ENCODE peak calls at places on chromosomes 2 and 18, in nine cellular contexts. W is heart left ventricle, P is adrenal gland, V is mammary epithelial cell, H is endodermal cell, E is thyroid gland, O is gastrocnemius medialis, B is aorta, G is fibroblast of lung. I is an unnamed sample.

GRCh38 chr2:158507679-158508078 is 50.9 kb downstream of the PKP4 start:
- DNase-seq in W (no peak), P (no peak), V (no peak), H (no peak), E (no peak), O (no peak), B (no peak), G (no peak), I (no peak)

GRCh38 chr2:37659723-37660122 is 11.7 kb downstream of the CDC42EP3 start:
- DNase-seq in W (no peak), P (no peak), V (no peak), H (no peak), E (no peak), O (no peak), B (no peak), G (no peak), I (no peak)

GRCh38 chr2:191152841-191153240 is 2.0 kb upstream of the STAT4 start:
- DNase-seq in W (no peak), P (no peak), V (peak; percentile 23), H (no peak), E (no peak), O (no peak), B (no peak), G (no peak), I (peak; percentile 55)

GRCh38 chr2:138500592-138501426 is 761 bp upstream of the SPOPL start:
- DNase-seq in W (no peak), P (peak; percentile 33), V (no peak), H (no peak), E (no peak), O (no peak), B (no peak), G (no peak), I (no peak)

GRCh38 chr18:53771664-53772063 is 452.8 kb downstream of the MBD2 start:
- DNase-seq in W (no peak), P (no peak), V (no peak), H (no peak), E (no peak), O (no peak), B (no peak), G (no peak), I (no peak)

GRCh38 chr2:10331033-10331701 is 28.5 kb downstream of the HPCAL1 start:
- DNase-seq in W (peak; percentile 56), P (peak; percentile 50), V (no peak), H (peak; percentile 82), E (peak; percentile 13), O (peak; percentile 57), B (peak; percentile 69), G (peak; percentile 37), I (no peak)

GRCh38 chr2:27370816-27371620 is 602 bp downstream of the SNX17 start:
- DNase-seq in W (peak; percentile 35), P (peak; percentile 49), V (peak; percentile 57), H (peak; percentile 66), E (no peak), O (peak; percentile 28), B (no peak), G (peak; percentile 45), I (peak; percentile 44)

GRCh38 chr2:122138561-122138960 is 383.1 kb downstream of the TSN start:
- DNase-seq in W (no peak), P (no peak), V (no peak), H (peak; percentile 73), E (no peak), O (no peak), B (no peak), G (no peak), I (no peak)

GRCh38 chr18:47701133-47701532 is 229.3 kb downstream of the SMAD2 start:
- DNase-seq in W (no peak), P (no peak), V (no peak), H (no peak), E (no peak), O (no peak), B (no peak), G (no peak), I (no peak)

GRCh38 chr2:7467782-7468447 is 550.7 kb downstream of the RNF144A start:
- DNase-seq in W (no peak), P (no peak), V (no peak), H (no peak), E (no peak), O (no peak), B (no peak), G (no peak), I (no peak)

DNA sequence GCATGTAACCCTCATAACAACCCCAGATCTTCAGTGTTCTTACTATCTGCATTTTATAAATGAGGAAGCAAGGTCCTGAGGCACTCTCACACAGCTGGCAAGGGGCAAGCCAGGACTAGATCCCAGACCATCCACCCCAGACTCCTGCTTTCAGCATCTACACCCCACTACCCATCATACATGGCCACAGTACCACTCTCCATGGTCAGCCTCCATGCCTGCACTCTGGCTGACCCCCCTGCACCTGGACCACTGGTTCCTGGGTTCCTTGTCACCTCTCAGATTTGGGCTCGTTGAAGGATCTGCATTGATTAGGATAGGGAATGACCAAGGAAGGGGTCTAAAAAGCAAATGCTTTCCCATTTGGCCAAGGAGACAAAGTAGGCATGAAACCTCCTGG is 36.0 kb upstream of the TEX51 start:
- DNase-seq in W (no peak), P (no peak), V (no peak), H (no peak), E (no peak), O (no peak), B (no peak), G (no peak), I (no peak)
- H3K27ac ChIP-seq in W (no peak overlapping the region), P (no peak overlapping the region), V (no peak overlapping the region), H (no peak overlapping the region), E (no peak overlapping the region), O (no peak overlapping the region), B (no peak overlapping the region), G (no peak overlapping the region), I (no peak overlapping the region)

GRCh38 chr2:203869610-203870042 is 2.1 kb downstream of the CTLA4 start:
- DNase-seq in W (no peak), P (no peak), V (no peak), H (no peak), E (no peak), O (no peak), B (no peak), G (no peak), I (no peak)

GRCh38 chr2:203871371-203871983 is 3.9 kb downstream of the CTLA4 start:
- DNase-seq in W (no peak), P (no peak), V (no peak), H (no peak), E (no peak), O (no peak), B (no peak), G (no peak), I (no peak)

GRCh38 chr2:203869207-203869606 is 1.6 kb downstream of the CTLA4 start:
- DNase-seq in W (no peak), P (no peak), V (no peak), H (no peak), E (no peak), O (no peak), B (no peak), G (no peak), I (no peak)

GRCh38 chr2:203870481-203870880 is 2.9 kb downstream of the CTLA4 start:
- DNase-seq in W (no peak), P (no peak), V (no peak), H (no peak), E (no peak), O (no peak), B (no peak), G (no peak), I (no peak)

GRCh38 chr2:203870942-203871341 is 3.4 kb downstream of the CTLA4 start:
- DNase-seq in W (no peak), P (no peak), V (no peak), H (no peak), E (no peak), O (no peak), B (no peak), G (no peak), I (no peak)
- H3K27ac ChIP-seq in W (no peak overlapping the region), P (no peak overlapping the region), V (no peak overlapping the region), H (no peak overlapping the region), E (no peak overlapping the region), O (no peak overlapping the region), B (no peak overlapping the region), G (no peak overlapping the region), I (no peak overlapping the region)

DNA sequence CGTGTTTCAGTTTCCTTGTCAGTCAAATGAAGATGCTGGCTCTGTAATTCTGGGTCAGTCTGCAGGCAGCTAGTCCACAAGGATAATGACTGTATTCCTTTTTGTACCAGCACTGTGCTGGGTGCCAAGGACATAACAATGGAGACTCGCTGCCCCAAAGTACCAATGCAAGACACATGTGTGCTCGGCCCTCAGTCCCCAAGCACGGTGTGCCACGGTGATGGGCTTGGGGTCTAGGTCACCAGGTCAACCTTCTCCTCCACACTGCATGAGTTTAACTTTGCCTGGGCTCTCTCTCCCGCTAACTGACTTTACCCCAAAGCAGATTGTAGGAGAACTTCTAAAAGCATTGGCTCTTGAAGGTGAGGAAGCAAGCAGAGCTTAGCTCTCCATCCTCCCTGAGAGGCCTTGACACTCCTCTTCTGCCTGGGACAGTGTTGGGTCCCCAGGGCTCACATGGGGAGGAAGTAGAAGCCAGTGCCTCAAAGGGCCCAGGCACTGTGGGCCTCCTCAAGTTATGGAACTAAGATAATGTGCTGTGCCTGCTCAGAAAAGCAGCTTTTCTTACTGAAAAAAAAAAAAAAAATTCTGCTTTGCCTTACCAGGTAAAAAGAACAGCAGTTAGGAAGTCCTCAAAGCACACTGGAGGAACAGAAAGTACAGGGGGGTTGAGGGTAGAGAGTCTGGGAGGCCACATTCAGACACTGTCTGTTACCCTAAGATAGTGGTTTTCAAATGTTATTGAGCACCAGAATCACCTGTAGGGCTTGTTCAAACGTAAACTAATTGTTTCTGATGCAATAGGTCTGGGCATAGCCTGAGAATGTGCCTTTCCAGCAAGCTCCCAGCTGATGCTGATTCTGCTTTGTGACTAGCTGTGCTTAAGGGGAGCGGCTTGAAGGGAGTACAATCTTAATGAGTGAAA is 276.4 kb upstream of the CXCR4 start:
- DNase-seq in W (no peak), P (no peak), V (no peak), H (no peak), E (no peak), O (no peak), B (no peak), G (no peak), I (no peak)
- H3K27ac ChIP-seq in W (no peak overlapping the region), P (no peak overlapping the region), V (no peak overlapping the region), H (no peak overlapping the region), E (no peak overlapping the region), O (no peak overlapping the region), B (no peak overlapping the region), G (no peak overlapping the region), I (no peak overlapping the region)

DNA sequence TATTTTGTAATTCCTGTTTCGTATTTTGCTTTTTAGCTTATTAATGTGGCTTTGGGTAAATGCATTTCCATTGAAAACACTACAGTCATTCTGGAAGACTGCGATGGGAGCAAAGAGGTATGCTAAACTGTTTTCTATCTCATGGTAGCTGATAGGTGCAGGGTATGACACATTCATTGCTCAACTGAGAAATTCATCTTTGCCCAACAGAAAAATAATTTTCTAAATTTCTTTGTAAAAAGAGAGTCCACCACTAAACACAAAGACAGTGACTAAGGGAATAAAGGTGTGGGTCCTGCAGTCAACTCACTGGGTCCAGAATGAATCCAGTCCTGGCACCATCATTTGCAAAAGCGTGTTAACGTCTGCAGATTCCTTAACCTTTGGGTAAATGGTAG is 19.9 kb downstream of the ERMN start:
- DNase-seq in W (no peak), P (no peak), V (no peak), H (no peak), E (no peak), O (no peak), B (no peak), G (no peak), I (no peak)
- H3K27ac ChIP-seq in W (no peak overlapping the region), P (no peak overlapping the region), V (no peak overlapping the region), H (no peak overlapping the region), E (no peak overlapping the region), O (no peak overlapping the region), B (no peak overlapping the region), G (no peak overlapping the region), I (no peak overlapping the region)

I was measured in foreskin keratinocyte.